ENCODE peak calls at places on chromosomes 16 and 17, in six cellular contexts. One of them, this sample, is unnamed.

GRCh38 chr16:2006317-2006716 is 3.3 kb downstream of the ZNF598 start:
- DNase-seq in tibial artery: no peak
- DNase-seq in AG09309: no peak
- DNase-seq in HCEC 1CT: no peak
- DNase-seq in head of caudate nucleus: no peak
- DNase-seq in HS-5: no peak
- DNase-seq in this sample: no peak

GRCh38 chr17:71402661-71403141 is 718.1 kb upstream of the SOX9 start:
- DNase-seq in HCEC 1CT: no peak
- DNase-seq in tibial artery: no peak
- DNase-seq in HS-5: no peak
- DNase-seq in head of caudate nucleus: no peak
- DNase-seq in AG09309: no peak
- DNase-seq in this sample: no peak

GRCh38 chr16:67927131-67927941 is 4.3 kb downstream of the CTRL start:
- DNase-seq in head of caudate nucleus: no peak
- DNase-seq in AG09309: no peak
- DNase-seq in HS-5: no peak
- DNase-seq in tibial artery: no peak
- DNase-seq in HCEC 1CT: no peak
- DNase-seq in this sample: no peak

GRCh38 chr17:18005496-18005895 is 32.8 kb downstream of the DRC3 start:
- DNase-seq in head of caudate nucleus: no peak
- DNase-seq in AG09309: no peak
- DNase-seq in HS-5: no peak
- DNase-seq in tibial artery: no peak
- DNase-seq in HCEC 1CT: no peak
- DNase-seq in this sample: no peak

GRCh38 chr17:17087424-17088103 is 45.3 kb downstream of the MPRIP start:
- DNase-seq in AG09309: no peak
- DNase-seq in HCEC 1CT: no peak
- DNase-seq in tibial artery: no peak
- DNase-seq in HS-5: no peak
- DNase-seq in head of caudate nucleus: peak
- DNase-seq in this sample: no peak

GRCh38 chr16:22782299-22782698 is 31.7 kb upstream of the HS3ST2 start:
- DNase-seq in HS-5: no peak
- DNase-seq in AG09309: no peak
- DNase-seq in tibial artery: no peak
- DNase-seq in HCEC 1CT: no peak
- DNase-seq in head of caudate nucleus: no peak
- DNase-seq in this sample: no peak

GRCh38 chr16:29891525-29892457 is 7.6 kb downstream of the SEZ6L2 start:
- DNase-seq in head of caudate nucleus: no peak
- DNase-seq in HS-5: no peak
- DNase-seq in tibial artery: no peak
- DNase-seq in AG09309: no peak
- DNase-seq in HCEC 1CT: no peak
- DNase-seq in this sample: no peak

GRCh38 chr16:67987460-67988160 is 7.3 kb upstream of the DPEP3 start:
- DNase-seq in AG09309: no peak
- DNase-seq in tibial artery: no peak
- DNase-seq in head of caudate nucleus: no peak
- DNase-seq in HCEC 1CT: no peak
- DNase-seq in HS-5: no peak
- DNase-seq in this sample: no peak

GRCh38 chr17:27956601-27957445 is 63.7 kb upstream of the LYRM9 start:
- DNase-seq in tibial artery: no peak
- DNase-seq in AG09309: no peak
- DNase-seq in head of caudate nucleus: no peak
- DNase-seq in HS-5: no peak
- DNase-seq in HCEC 1CT: no peak
- DNase-seq in this sample: no peak

GRCh38 chr17:4472281-4472680 is 26.4 kb upstream of the SPNS2 start:
- DNase-seq in HCEC 1CT: no peak
- DNase-seq in HS-5: no peak
- DNase-seq in AG09309: no peak
- DNase-seq in head of caudate nucleus: no peak
- DNase-seq in tibial artery: no peak
- DNase-seq in this sample: no peak

GRCh38 chr17:83032781-83033180 is 46.6 kb upstream of the METRNL start:
- DNase-seq in AG09309: no peak
- DNase-seq in tibial artery: no peak
- DNase-seq in HCEC 1CT: no peak
- DNase-seq in HS-5: no peak
- DNase-seq in head of caudate nucleus: no peak
- DNase-seq in this sample: no peak

GRCh38 chr16:78331749-78332148 is 232.3 kb downstream of the WWOX start:
- DNase-seq in HS-5: no peak
- DNase-seq in head of caudate nucleus: no peak
- DNase-seq in HCEC 1CT: no peak
- DNase-seq in tibial artery: no peak
- DNase-seq in AG09309: no peak
- DNase-seq in this sample: no peak

GRCh38 chr16:67841816-67842508 is at the start of gene THAP11:
- DNase-seq in head of caudate nucleus: peak
- DNase-seq in HS-5: peak
- DNase-seq in tibial artery: peak
- DNase-seq in AG09309: peak
- DNase-seq in HCEC 1CT: peak
- DNase-seq in this sample: peak

GRCh38 chr17:59963738-59964454 is 644 bp downstream of the RNFT1 start:
- DNase-seq in tibial artery: peak
- DNase-seq in HS-5: peak
- DNase-seq in head of caudate nucleus: peak
- DNase-seq in AG09309: no peak
- DNase-seq in HCEC 1CT: peak
- DNase-seq in this sample: no peak

GRCh38 chr17:38715216-38715943 is 10.3 kb downstream of the MLLT6 start:
- DNase-seq in head of caudate nucleus: no peak
- DNase-seq in AG09309: no peak
- DNase-seq in HCEC 1CT: no peak
- DNase-seq in HS-5: no peak
- DNase-seq in tibial artery: no peak
- DNase-seq in this sample: no peak

GRCh38 chr17:52995127-52995526 is 827.6 kb upstream of the KIF2B start:
- DNase-seq in HS-5: no peak
- DNase-seq in HCEC 1CT: no peak
- DNase-seq in tibial artery: no peak
- DNase-seq in head of caudate nucleus: no peak
- DNase-seq in AG09309: no peak
- DNase-seq in this sample: no peak

GRCh38 chr16:69917311-69917710 is 33.8 kb upstream of the CLEC18A start:
- DNase-seq in head of caudate nucleus: no peak
- DNase-seq in tibial artery: no peak
- DNase-seq in HCEC 1CT: no peak
- DNase-seq in AG09309: no peak
- DNase-seq in HS-5: no peak
- DNase-seq in this sample: no peak

GRCh38 chr17:76237859-76238313 is 2.4 kb downstream of the RNF157 start:
- DNase-seq in HS-5: no peak
- DNase-seq in tibial artery: no peak
- DNase-seq in head of caudate nucleus: no peak
- DNase-seq in AG09309: no peak
- DNase-seq in HCEC 1CT: peak
- DNase-seq in this sample: no peak

GRCh38 chr17:57724729-57725125 is 20.4 kb downstream of the CCDC182 start:
- DNase-seq in head of caudate nucleus: no peak
- DNase-seq in AG09309: no peak
- DNase-seq in HS-5: no peak
- DNase-seq in tibial artery: no peak
- DNase-seq in HCEC 1CT: no peak
- DNase-seq in this sample: no peak

This sample was measured in thoracic aorta.